ENCODE peak calls at places on chromosomes 12 and 14, in seven cellular contexts. One of them, this sample, is unnamed.

GRCh38 chr14:105481886-105482454 is 4.7 kb upstream of the CRIP1 start:
- DNase-seq in thyroid gland: peak; percentile 98
- DNase-seq in A549: peak; percentile 96
- DNase-seq in testis: peak; percentile 94
- DNase-seq in ovary: peak; percentile 95
- DNase-seq in HCT116: peak; percentile 95
- DNase-seq in suprapubic skin: peak; percentile 99
- DNase-seq in this sample: peak; percentile 97

GRCh38 chr14:104217486-104218360 is 79.3 kb downstream of the KIF26A start:
- DNase-seq in thyroid gland: no peak
- DNase-seq in A549: no peak
- DNase-seq in testis: no peak
- DNase-seq in ovary: no peak
- DNase-seq in HCT116: no peak
- DNase-seq in suprapubic skin: no peak
- DNase-seq in this sample: no peak

GRCh38 chr12:50055831-50056628 is 1.4 kb upstream of the ASIC1 start:
- DNase-seq in thyroid gland: peak; percentile 33
- DNase-seq in A549: peak; percentile 85
- DNase-seq in testis: peak; percentile 58
- DNase-seq in ovary: peak; percentile 59
- DNase-seq in HCT116: peak; percentile 48
- DNase-seq in suprapubic skin: no peak
- DNase-seq in this sample: peak; percentile 26

GRCh38 chr12:105504286-105504685 is 173.8 kb downstream of the C12orf75 start:
- DNase-seq in thyroid gland: no peak
- DNase-seq in A549: no peak
- DNase-seq in testis: no peak
- DNase-seq in ovary: no peak
- DNase-seq in HCT116: no peak
- DNase-seq in suprapubic skin: no peak
- DNase-seq in this sample: no peak

GRCh38 chr14:62347658-62348057 is 585.4 kb downstream of the SNAPC1 start:
- DNase-seq in thyroid gland: no peak
- DNase-seq in A549: no peak
- DNase-seq in testis: no peak
- DNase-seq in ovary: no peak
- DNase-seq in HCT116: no peak
- DNase-seq in suprapubic skin: no peak
- DNase-seq in this sample: no peak

GRCh38 chr12:90546511-90546910 is 408.5 kb downstream of the CCER1 start:
- DNase-seq in thyroid gland: no peak
- DNase-seq in A549: no peak
- DNase-seq in testis: no peak
- DNase-seq in ovary: no peak
- DNase-seq in HCT116: no peak
- DNase-seq in suprapubic skin: no peak
- DNase-seq in this sample: no peak

GRCh38 chr14:55585854-55586253 is 5.8 kb downstream of the KTN1 start:
- DNase-seq in thyroid gland: no peak
- DNase-seq in A549: no peak
- DNase-seq in testis: no peak
- DNase-seq in ovary: no peak
- DNase-seq in HCT116: no peak
- DNase-seq in suprapubic skin: no peak
- DNase-seq in this sample: no peak

GRCh38 chr12:101536069-101536674 is 58.6 kb upstream of the MYBPC1 start:
- DNase-seq in thyroid gland: no peak
- DNase-seq in A549: no peak
- DNase-seq in testis: no peak
- DNase-seq in ovary: no peak
- DNase-seq in HCT116: no peak
- DNase-seq in suprapubic skin: no peak
- DNase-seq in this sample: no peak

GRCh38 chr12:104610513-104611235 is 153.9 kb downstream of the CHST11 start:
- DNase-seq in thyroid gland: no peak
- DNase-seq in A549: no peak
- DNase-seq in testis: no peak
- DNase-seq in ovary: no peak
- DNase-seq in HCT116: no peak
- DNase-seq in suprapubic skin: no peak
- DNase-seq in this sample: no peak

DNA sequence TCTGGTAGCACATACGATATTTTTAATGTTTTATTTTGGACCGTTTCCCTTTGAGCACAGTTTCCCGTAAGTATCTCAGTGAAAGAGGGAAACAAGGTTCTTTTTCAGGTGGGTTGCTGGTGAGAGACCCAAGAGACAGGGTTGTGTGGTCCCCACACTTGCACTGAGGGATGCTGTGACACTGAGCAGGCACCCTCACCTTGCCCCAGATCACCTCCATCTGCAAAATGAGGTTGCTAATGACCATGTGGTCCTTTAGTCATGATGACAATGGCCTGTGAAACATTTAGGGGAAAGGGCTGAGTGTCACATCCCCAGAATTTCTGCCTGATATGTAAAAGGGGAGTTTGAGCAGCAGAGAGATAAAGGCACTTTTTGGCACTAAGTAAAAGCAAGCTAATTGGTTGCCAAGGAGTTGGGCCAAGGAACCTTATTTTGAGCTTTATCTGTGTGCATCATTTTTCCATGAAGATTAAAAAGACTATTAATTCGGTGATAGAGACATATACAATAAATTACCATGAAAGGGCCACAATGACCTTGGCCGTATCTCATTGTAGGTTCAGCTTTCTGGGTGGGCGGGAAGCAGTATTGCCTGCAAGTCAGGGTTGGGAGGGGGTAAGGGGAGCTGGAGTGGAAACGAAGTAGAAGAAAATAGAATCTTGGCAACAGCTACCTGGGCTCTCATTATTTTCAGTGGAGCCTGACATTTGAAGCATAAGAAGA is 4.5 kb downstream of the CCND2 start:
- DNase-seq in thyroid gland: no peak
- DNase-seq in A549: no peak
- DNase-seq in testis: no peak
- DNase-seq in ovary: peak; percentile 4
- DNase-seq in HCT116: no peak
- DNase-seq in suprapubic skin: no peak
- DNase-seq in this sample: no peak
- H3K4me1 ChIP-seq in thyroid gland: peaks cover 36% of the 10 kb centered on the region
- H3K4me1 ChIP-seq in A549: peaks cover 27% of the 10 kb centered on the region
- H3K4me1 ChIP-seq in testis: peaks cover 39% of the 10 kb centered on the region
- H3K4me1 ChIP-seq in ovary: peaks cover 3% of the 10 kb centered on the region
- H3K4me1 ChIP-seq in HCT116: peaks cover 7% of the 10 kb centered on the region
- H3K4me1 ChIP-seq in suprapubic skin: peaks cover 63% of the 10 kb centered on the region
- H3K4me1 ChIP-seq in this sample: no peaks in the 10 kb centered on the region

DNA sequence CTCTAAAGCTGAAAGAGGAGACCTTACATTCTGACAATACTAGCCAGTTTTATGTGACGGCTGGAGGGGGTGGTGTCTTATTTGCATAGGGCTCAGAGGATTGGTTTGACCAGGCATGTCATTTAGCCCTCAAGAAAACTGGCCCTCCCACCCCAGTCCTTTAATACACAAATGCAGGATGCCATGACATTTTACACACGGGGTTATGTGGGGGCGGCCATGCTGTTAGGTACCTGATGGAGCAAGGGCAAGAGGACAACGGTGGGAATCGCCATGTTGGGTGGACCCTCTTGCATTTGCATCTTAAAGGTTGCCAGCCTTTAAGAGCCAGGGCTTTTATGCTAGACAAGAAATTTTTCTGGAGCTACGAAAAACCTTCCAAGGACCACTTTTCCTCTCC is 23.3 kb downstream of the MDM2 start:
- DNase-seq in thyroid gland: no peak
- DNase-seq in A549: no peak
- DNase-seq in testis: no peak
- DNase-seq in ovary: no peak
- DNase-seq in HCT116: no peak
- DNase-seq in suprapubic skin: no peak
- DNase-seq in this sample: no peak
- TF ChIP-seq POLR2A in thyroid gland: no peak
- TF ChIP-seq POLR2A in A549: no peak
- TF ChIP-seq POLR2A in testis: no peak
- TF ChIP-seq POLR2A in ovary: no peak
- TF ChIP-seq POLR2A in HCT116: no peak
- TF ChIP-seq POLR2A in suprapubic skin: no peak
- TF ChIP-seq POLR2A in this sample: no peak

GRCh38 chr14:71339650-71340415 is 432.6 kb downstream of the PCNX1 start:
- DNase-seq in thyroid gland: no peak
- DNase-seq in A549: no peak
- DNase-seq in testis: no peak
- DNase-seq in ovary: no peak
- DNase-seq in HCT116: no peak
- DNase-seq in suprapubic skin: no peak
- DNase-seq in this sample: no peak
- H3K4me1 ChIP-seq in thyroid gland: no peaks in the 10 kb centered on the region
- H3K4me1 ChIP-seq in A549: no peaks in the 10 kb centered on the region
- H3K4me1 ChIP-seq in testis: peaks cover 5% of the 10 kb centered on the region
- H3K4me1 ChIP-seq in ovary: no peaks in the 10 kb centered on the region
- H3K4me1 ChIP-seq in HCT116: no peaks in the 10 kb centered on the region
- H3K4me1 ChIP-seq in suprapubic skin: peaks cover 9% of the 10 kb centered on the region
- H3K4me1 ChIP-seq in this sample: no peaks in the 10 kb centered on the region

DNA sequence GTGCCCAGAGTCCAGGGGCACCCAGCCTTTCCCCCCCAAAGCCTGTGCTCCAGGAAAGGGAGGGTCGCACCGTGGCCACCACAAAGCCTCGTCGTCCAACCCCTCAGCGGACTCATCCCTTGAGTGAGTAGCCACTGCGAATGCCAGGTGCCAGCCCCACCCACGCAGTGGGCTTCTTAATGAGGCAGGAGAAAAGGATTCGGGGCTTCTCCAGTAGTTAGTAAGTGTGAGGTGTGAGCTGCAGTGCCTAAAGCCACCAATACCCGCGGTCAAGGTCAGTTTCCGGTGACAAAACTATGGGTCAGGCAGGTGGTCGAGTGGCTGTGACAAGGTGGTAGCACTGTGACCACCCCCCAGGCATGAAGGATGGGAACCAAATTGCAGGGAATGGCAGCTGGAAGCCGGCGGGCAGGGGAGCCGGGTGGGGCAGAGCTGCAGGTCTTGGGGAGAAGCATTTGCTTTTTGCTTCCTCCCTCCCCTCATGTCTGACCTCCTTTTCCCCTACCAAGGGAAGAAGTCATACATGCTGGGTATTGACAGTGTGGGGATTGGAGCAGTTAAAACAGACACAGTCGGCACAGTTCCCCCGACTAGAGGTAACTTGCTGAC is 8.0 kb downstream of the RAN start:
- DNase-seq in thyroid gland: no peak
- DNase-seq in A549: peak; percentile 18
- DNase-seq in testis: no peak
- DNase-seq in ovary: no peak
- DNase-seq in HCT116: no peak
- DNase-seq in suprapubic skin: no peak
- DNase-seq in this sample: no peak
- TF ChIP-seq POLR2A in thyroid gland: no peak
- TF ChIP-seq POLR2A in A549: no peak
- TF ChIP-seq POLR2A in testis: no peak
- TF ChIP-seq POLR2A in ovary: no peak
- TF ChIP-seq POLR2A in HCT116: no peak
- TF ChIP-seq POLR2A in suprapubic skin: no peak
- TF ChIP-seq POLR2A in this sample: no peak

GRCh38 chr12:51388826-51389225 is 2.4 kb downstream of the GALNT6 start:
- DNase-seq in thyroid gland: no peak
- DNase-seq in A549: no peak
- DNase-seq in testis: no peak
- DNase-seq in ovary: no peak
- DNase-seq in HCT116: no peak
- DNase-seq in suprapubic skin: no peak
- DNase-seq in this sample: no peak

GRCh38 chr12:51391047-51391837 is at the start of gene GALNT6:
- DNase-seq in thyroid gland: peak; percentile 63
- DNase-seq in A549: peak; percentile 51
- DNase-seq in testis: no peak
- DNase-seq in ovary: no peak
- DNase-seq in HCT116: no peak
- DNase-seq in suprapubic skin: peak; percentile 74
- DNase-seq in this sample: no peak

GRCh38 chr12:51390457-51391046 is 654 bp downstream of the GALNT6 start:
- DNase-seq in thyroid gland: no peak
- DNase-seq in A549: no peak
- DNase-seq in testis: no peak
- DNase-seq in ovary: no peak
- DNase-seq in HCT116: no peak
- DNase-seq in suprapubic skin: no peak
- DNase-seq in this sample: no peak

GRCh38 chr12:51388066-51388799 is 3.0 kb downstream of the GALNT6 start:
- DNase-seq in thyroid gland: no peak
- DNase-seq in A549: no peak
- DNase-seq in testis: no peak
- DNase-seq in ovary: no peak
- DNase-seq in HCT116: no peak
- DNase-seq in suprapubic skin: no peak
- DNase-seq in this sample: peak; percentile 68

GRCh38 chr12:51389302-51389999 is 1.8 kb downstream of the GALNT6 start:
- DNase-seq in thyroid gland: no peak
- DNase-seq in A549: no peak
- DNase-seq in testis: no peak
- DNase-seq in ovary: no peak
- DNase-seq in HCT116: no peak
- DNase-seq in suprapubic skin: no peak
- DNase-seq in this sample: no peak
- H3K4me1 ChIP-seq in thyroid gland: peaks cover 11% of the 10 kb centered on the region
- H3K4me1 ChIP-seq in A549: peaks cover 17% of the 10 kb centered on the region
- H3K4me1 ChIP-seq in testis: no peaks in the 10 kb centered on the region
- H3K4me1 ChIP-seq in ovary: no peaks in the 10 kb centered on the region
- H3K4me1 ChIP-seq in HCT116: peaks cover 20% of the 10 kb centered on the region
- H3K4me1 ChIP-seq in suprapubic skin: peaks cover 54% of the 10 kb centered on the region
- H3K4me1 ChIP-seq in this sample: peaks cover 4% of the 10 kb centered on the region

GRCh38 chr12:11729008-11729407 is 79.5 kb downstream of the ETV6 start:
- DNase-seq in thyroid gland: peak; percentile 85
- DNase-seq in A549: no peak
- DNase-seq in testis: no peak
- DNase-seq in ovary: no peak
- DNase-seq in HCT116: no peak
- DNase-seq in suprapubic skin: no peak
- DNase-seq in this sample: no peak

GRCh38 chr12:11730299-11731041 is 81.0 kb downstream of the ETV6 start:
- DNase-seq in thyroid gland: peak; percentile 80
- DNase-seq in A549: no peak
- DNase-seq in testis: no peak
- DNase-seq in ovary: no peak
- DNase-seq in HCT116: peak; percentile 12
- DNase-seq in suprapubic skin: no peak
- DNase-seq in this sample: peak; percentile 58

GRCh38 chr12:11728154-11728755 is 78.8 kb downstream of the ETV6 start:
- DNase-seq in thyroid gland: no peak
- DNase-seq in A549: no peak
- DNase-seq in testis: no peak
- DNase-seq in ovary: no peak
- DNase-seq in HCT116: no peak
- DNase-seq in suprapubic skin: no peak
- DNase-seq in this sample: no peak

GRCh38 chr12:11731042-11731357 is 81.5 kb downstream of the ETV6 start:
- DNase-seq in thyroid gland: no peak
- DNase-seq in A549: no peak
- DNase-seq in testis: no peak
- DNase-seq in ovary: no peak
- DNase-seq in HCT116: no peak
- DNase-seq in suprapubic skin: no peak
- DNase-seq in this sample: no peak

GRCh38 chr12:11729439-11730150 is 80.1 kb downstream of the ETV6 start:
- DNase-seq in thyroid gland: no peak
- DNase-seq in A549: no peak
- DNase-seq in testis: no peak
- DNase-seq in ovary: no peak
- DNase-seq in HCT116: no peak
- DNase-seq in suprapubic skin: no peak
- DNase-seq in this sample: no peak
- TF ChIP-seq POLR2A in thyroid gland: no peak
- TF ChIP-seq POLR2A in A549: no peak
- TF ChIP-seq POLR2A in testis: no peak
- TF ChIP-seq POLR2A in ovary: no peak
- TF ChIP-seq POLR2A in HCT116: no peak
- TF ChIP-seq POLR2A in suprapubic skin: no peak
- TF ChIP-seq POLR2A in this sample: no peak

GRCh38 chr12:117048585-117048904 is 50.7 kb downstream of the TESC start:
- DNase-seq in thyroid gland: no peak
- DNase-seq in A549: no peak
- DNase-seq in testis: no peak
- DNase-seq in ovary: no peak
- DNase-seq in HCT116: no peak
- DNase-seq in suprapubic skin: no peak
- DNase-seq in this sample: no peak
- H3K4me1 ChIP-seq in thyroid gland: no peaks in the 10 kb centered on the region
- H3K4me1 ChIP-seq in A549: peaks cover 6% of the 10 kb centered on the region
- H3K4me1 ChIP-seq in testis: no peaks in the 10 kb centered on the region
- H3K4me1 ChIP-seq in ovary: peaks cover 6% of the 10 kb centered on the region
- H3K4me1 ChIP-seq in HCT116: peaks cover 11% of the 10 kb centered on the region
- H3K4me1 ChIP-seq in suprapubic skin: peaks cover 8% of the 10 kb centered on the region
- H3K4me1 ChIP-seq in this sample: no peaks in the 10 kb centered on the region